ENCODE peak calls at places on chromosomes 4 and X, in four cellular contexts. P is neural progenitor cell, J is astrocyte, W is IMR-90. U is an unnamed sample.

GRCh38 chr4:89158884-89159503 is 47.7 kb downstream of the TIGD2 start:
- DNase-seq in P (peak; percentile 30), J (peak; percentile 18), W (peak; percentile 43), U (peak; percentile 35)

GRCh38 chrX:56802428-56802827 is 73.4 kb downstream of the NBDY start:
- DNase-seq in P (no peak), J (no peak), W (no peak), U (no peak)

GRCh38 chr4:74522251-74522991 is 77.5 kb downstream of the AREG start:
- DNase-seq in P (no peak), J (peak; percentile 66), W (peak; percentile 63), U (no peak)

GRCh38 chrX:68677998-68678397 is 30.5 kb downstream of the STARD8 start:
- DNase-seq in P (no peak), J (no peak), W (no peak), U (no peak)

GRCh38 chr4:164251257-164251656 is 502.7 kb upstream of the SMIM31 start:
- DNase-seq in P (no peak), J (no peak), W (no peak), U (peak; percentile 21)

GRCh38 chr4:8874896-8875680 is 3.4 kb upstream of the HMX1 start:
- DNase-seq in P (no peak), J (no peak), W (no peak), U (no peak)

GRCh38 chr4:128357286-128357685 is 69.7 kb upstream of the PGRMC2 start:
- DNase-seq in P (no peak), J (no peak), W (no peak), U (no peak)

GRCh38 chrX:135112096-135112729 is 8.1 kb downstream of the ETDB start:
- DNase-seq in P (peak; percentile 31), J (no peak), W (peak; percentile 31), U (peak; percentile 23)

GRCh38 chrX:15864629-15865028 is 10.0 kb upstream of the AP1S2 start:
- DNase-seq in P (no peak), J (no peak), W (peak; percentile 60), U (peak; percentile 89)

GRCh38 chr4:125387770-125388169 is 73.0 kb downstream of the FAT4 start:
- DNase-seq in P (no peak), J (peak; percentile 46), W (no peak), U (no peak)

GRCh38 chrX:70755850-70756249 is 152.7 kb downstream of the TEX11 start:
- DNase-seq in P (peak; percentile 55), J (no peak), W (no peak), U (no peak)

GRCh38 chr4:69124941-69125340 is 28.7 kb downstream of the UGT2B7 start:
- DNase-seq in P (no peak), J (no peak), W (no peak), U (peak; percentile 59)

GRCh38 chrX:46588263-46588662 is 14.7 kb downstream of the CHST7 start:
- DNase-seq in P (no peak), J (peak; percentile 70), W (peak; percentile 68), U (no peak)

GRCh38 chr4:23827971-23828680 is 61.7 kb downstream of the PPARGC1A start:
- DNase-seq in P (no peak), J (peak; percentile 66), W (peak; percentile 36), U (no peak)

GRCh38 chrX:9781941-9782340 is 4.3 kb upstream of the SHROOM2 start:
- DNase-seq in P (no peak), J (no peak), W (no peak), U (no peak)

GRCh38 chr4:172553216-172553615 is 615.4 kb upstream of the GALNT7 start:
- DNase-seq in P (no peak), J (no peak), W (no peak), U (no peak)

GRCh38 chr4:141331534-141332358 is 111.1 kb downstream of the ZNF330 start:
- DNase-seq in P (no peak), J (no peak), W (no peak), U (no peak)

GRCh38 chr4:174222266-174222872 is 61.1 kb downstream of the FBXO8 start:
- DNase-seq in P (peak; percentile 47), J (no peak), W (peak; percentile 29), U (peak; percentile 14)

GRCh38 chrX:44017726-44018125 is 44.5 kb upstream of the NDP start:
- DNase-seq in P (no peak), J (no peak), W (no peak), U (no peak)

GRCh38 chrX:46279214-46279924 is 265.9 kb downstream of the ZNF674 start:
- DNase-seq in P (no peak), J (no peak), W (no peak), U (peak; percentile 14)

GRCh38 chr4:170138580-170139194 is 48.9 kb upstream of the AADAT start:
- DNase-seq in P (peak; percentile 86), J (peak; percentile 47), W (peak; percentile 73), U (peak; percentile 63)

GRCh38 chr4:19831644-19832285 is 419.9 kb upstream of the SLIT2 start:
- DNase-seq in P (no peak), J (peak; percentile 63), W (peak; percentile 86), U (no peak)

GRCh38 chr4:687975-688694 is 816 bp downstream of the SLC49A3 start:
- DNase-seq in P (no peak), J (no peak), W (no peak), U (no peak)

GRCh38 chr4:52376107-52376704 is 282.9 kb downstream of the USP46 start:
- DNase-seq in P (peak; percentile 72), J (peak; percentile 13), W (peak; percentile 47), U (peak; percentile 29)

GRCh38 chrX:17608898-17609297 is 128.4 kb upstream of the SCML1 start:
- DNase-seq in P (no peak), J (no peak), W (no peak), U (no peak)

DNA sequence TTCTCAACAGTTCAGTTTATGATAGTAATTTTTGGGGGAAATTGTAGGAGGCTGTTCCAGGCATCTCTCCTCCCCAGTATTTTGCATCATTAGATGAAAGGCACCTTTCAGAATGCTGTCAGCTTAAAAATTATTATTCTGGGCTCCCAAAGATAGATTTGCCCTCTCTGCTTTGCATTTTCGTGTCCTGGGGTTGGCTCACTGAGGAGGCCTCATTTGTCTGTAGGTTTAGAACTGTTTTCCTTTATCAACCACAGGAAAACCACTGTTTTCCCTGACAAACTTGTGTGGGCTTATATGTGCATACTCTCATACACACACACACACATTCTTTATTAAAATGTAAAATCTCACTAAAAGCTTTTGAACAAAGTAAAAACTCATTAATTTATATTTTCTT is 197.2 kb upstream of the VCX3A start:
- DNase-seq in P (no peak), J (no peak), W (no peak), U (no peak)
- H3K4me2 ChIP-seq in P (no peak overlapping the region), J (no peak overlapping the region), W (no peak overlapping the region), U (no peak overlapping the region)

DNA sequence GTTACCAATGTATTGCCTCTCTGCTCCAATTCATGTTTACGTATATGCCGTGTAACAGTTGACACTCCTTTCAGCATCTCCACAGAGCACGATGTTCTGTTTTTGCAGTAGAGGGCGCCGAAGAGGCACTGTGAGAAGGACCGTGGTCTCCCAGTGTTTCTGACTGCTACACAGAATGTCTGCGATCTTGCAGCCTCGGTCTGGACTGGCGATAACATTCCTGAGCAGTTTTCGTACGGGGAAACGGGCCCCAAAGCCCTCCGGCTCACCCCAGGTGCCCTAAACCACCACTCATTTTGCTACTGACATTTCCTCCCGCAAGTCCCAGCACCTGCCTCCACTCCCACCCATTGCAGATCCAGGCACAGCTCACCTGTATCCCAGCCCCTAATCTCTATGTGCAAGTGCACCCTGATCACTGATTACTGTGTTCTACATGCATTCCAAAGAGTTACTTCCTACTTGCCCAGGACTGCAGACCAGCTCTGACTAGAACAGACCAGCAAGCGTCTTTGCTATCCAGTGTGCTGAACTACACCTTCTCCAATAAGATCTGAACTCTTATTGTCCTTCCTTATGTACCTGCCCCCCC is 12.4 kb upstream of the NFXL1 start:
- DNase-seq in P (peak; percentile 89), J (peak; percentile 32), W (peak; percentile 47), U (peak; percentile 43)
- H3K4me3 ChIP-seq in P (peak overlapping the region; percentile 37), J (no peak overlapping the region), W (no peak overlapping the region), U (peak overlapping the region; percentile 29)

DNA sequence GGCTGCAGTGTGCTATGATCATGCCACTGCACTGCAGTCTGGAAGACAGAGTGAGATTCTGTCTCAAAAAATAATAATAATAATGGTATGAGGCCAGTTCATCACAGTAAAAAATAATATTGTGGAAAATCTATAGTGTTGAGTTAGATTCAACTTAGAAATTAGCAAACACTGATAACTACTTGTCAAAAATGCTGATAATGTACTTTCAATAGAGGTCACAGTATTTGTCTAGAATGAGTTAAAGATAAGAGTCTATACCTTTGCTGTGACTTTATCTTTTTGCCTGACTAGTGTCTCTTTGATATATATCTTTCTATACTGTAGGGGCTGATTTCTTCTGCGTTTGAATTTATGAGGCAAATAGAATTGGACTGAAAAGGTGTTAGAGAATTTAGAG is 430.6 kb downstream of the RPA4 start:
- DNase-seq in P (no peak), J (no peak), W (no peak), U (no peak)
- H3K4me2 ChIP-seq in P (no peak overlapping the region), J (no peak overlapping the region), W (no peak overlapping the region), U (no peak overlapping the region)

GRCh38 chr4:181293541-181293940 is 949.7 kb upstream of the TENM3 start:
- DNase-seq in P (peak; percentile 54), J (no peak), W (no peak), U (no peak)
- H3K4me3 ChIP-seq in P (no peak overlapping the region), J (no peak overlapping the region), W (no peak overlapping the region), U (no peak overlapping the region)

DNA sequence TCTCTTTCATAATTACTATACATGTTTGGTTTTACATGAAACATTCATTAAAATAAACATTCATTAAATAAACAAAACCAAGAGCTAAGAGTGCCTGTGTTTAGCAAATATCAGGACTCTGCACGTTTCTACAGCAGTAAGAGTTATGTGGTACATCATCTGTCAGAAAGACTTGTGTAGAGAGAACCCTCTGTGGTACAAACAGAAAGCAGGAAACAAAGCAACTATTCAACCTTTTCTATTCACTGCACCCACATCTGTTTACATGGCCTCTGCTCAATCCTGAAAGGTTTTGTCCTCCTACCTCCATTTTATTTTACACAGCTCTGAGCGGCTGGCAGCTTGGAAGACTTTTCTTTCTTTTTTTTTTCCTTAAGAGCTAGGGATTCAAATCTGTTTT is 90.7 kb upstream of the PCDH18 start:
- DNase-seq in P (peak; percentile 73), J (no peak), W (no peak), U (no peak)
- H3K4me2 ChIP-seq in P (peak overlapping the region; percentile 56), J (no peak overlapping the region), W (peak overlapping the region; percentile 90), U (no peak overlapping the region)

DNA sequence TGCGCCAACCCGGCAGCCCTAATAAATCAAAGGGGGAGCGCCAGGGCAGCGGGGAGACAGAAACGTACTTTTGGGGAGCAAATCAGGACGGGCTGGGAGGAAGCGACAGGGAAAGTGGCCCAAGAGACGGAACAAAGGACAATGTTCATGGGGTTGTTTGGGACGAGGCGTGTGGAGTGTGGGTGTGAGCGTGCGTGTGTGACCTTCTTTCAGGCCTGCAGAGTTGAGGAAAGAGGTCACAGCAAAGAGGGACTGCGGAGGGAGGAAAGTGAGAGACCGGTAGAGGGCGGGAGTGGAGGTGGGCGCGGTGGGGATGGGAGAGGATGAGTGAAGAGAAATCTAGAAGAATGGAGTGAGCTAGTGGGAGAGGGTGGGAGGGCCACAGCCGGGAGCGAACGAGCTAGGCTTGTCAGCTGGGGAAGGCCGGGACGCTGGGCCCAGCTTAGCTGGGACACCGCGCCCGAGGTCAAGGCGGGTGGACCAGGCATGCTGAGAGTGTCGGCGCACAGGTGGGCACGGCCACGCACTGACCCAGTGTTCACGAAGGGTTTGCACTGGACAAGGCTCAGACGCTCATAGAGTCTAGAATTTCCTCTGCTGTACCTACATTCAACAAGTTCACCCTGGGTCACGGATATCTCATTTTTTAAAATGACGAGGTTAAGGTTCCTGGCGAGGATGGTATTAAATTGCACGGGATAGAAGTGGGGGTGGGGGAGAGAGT is 14.7 kb upstream of the PITX2 start:
- DNase-seq in P (peak; percentile 68), J (no peak), W (no peak), U (no peak)
- H3K4me3 ChIP-seq in P (peak overlapping the region; percentile 65), J (peak overlapping the region; percentile 40), W (peak overlapping the region; percentile 46), U (no peak overlapping the region)

U was measured in mammary epithelial cell.